ENCODE peak calls at places on chromosomes 2 and 18, in six cellular contexts. S, A, I, O, U and V are unnamed samples.

GRCh38 chr2:241926541-241927311 is 57.2 kb downstream of the RTP5 start:
- DNase-seq in S (no peak), A (no peak), I (peak), O (no peak), U (no peak), V (no peak)

GRCh38 chr2:180004731-180005130 is 2.4 kb downstream of the CWC22 start:
- DNase-seq in S (no peak), A (peak), I (no peak), O (no peak), U (no peak), V (peak)

GRCh38 chr2:166104084-166104483 is 23.7 kb downstream of the SCN1A start:
- DNase-seq in S (no peak), A (no peak), I (no peak), O (no peak), U (no peak), V (no peak)

GRCh38 chr2:138827426-138828054 is 47.4 kb upstream of the NXPH2 start:
- DNase-seq in S (no peak), A (peak), I (peak), O (peak), U (peak), V (peak)

GRCh38 chr2:134206573-134206972 is 47.3 kb upstream of the MGAT5 start:
- DNase-seq in S (no peak), A (peak), I (no peak), O (no peak), U (peak), V (peak)

GRCh38 chr2:177553176-177553909 is 160.8 kb downstream of the AGPS start:
- DNase-seq in S (no peak), A (peak), I (no peak), O (no peak), U (peak), V (no peak)

GRCh38 chr2:104804148-104804890 is 49.6 kb upstream of the POU3F3 start:
- DNase-seq in S (no peak), A (no peak), I (peak), O (no peak), U (no peak), V (peak)

GRCh38 chr18:25298853-25299274 is 53.1 kb downstream of the ZNF521 start:
- DNase-seq in S (no peak), A (peak), I (no peak), O (no peak), U (peak), V (no peak)

GRCh38 chr2:128155970-128156369 is 65.0 kb downstream of the UGGT1 start:
- DNase-seq in S (no peak), A (no peak), I (no peak), O (no peak), U (no peak), V (no peak)

GRCh38 chr2:241379481-241380480 is 23.7 kb downstream of the FARP2 start:
- DNase-seq in S (no peak), A (peak), I (no peak), O (no peak), U (no peak), V (no peak)

GRCh38 chr18:49447810-49448745 is 12.4 kb downstream of the DYM start:
- DNase-seq in S (no peak), A (peak), I (peak), O (no peak), U (peak), V (peak)

GRCh38 chr2:29129586-29130281 is 14.5 kb downstream of the CLIP4 start:
- DNase-seq in S (no peak), A (no peak), I (no peak), O (no peak), U (peak), V (peak)

GRCh38 chr2:224372624-224373023 is 29.3 kb downstream of the FAM124B start:
- DNase-seq in S (no peak), A (no peak), I (no peak), O (no peak), U (no peak), V (no peak)

GRCh38 chr2:30971291-30972025 is 164.2 kb upstream of the CAPN13 start:
- DNase-seq in S (no peak), A (no peak), I (no peak), O (no peak), U (no peak), V (no peak)

GRCh38 chr2:46241344-46241743 is 55.9 kb upstream of the EPAS1 start:
- DNase-seq in S (no peak), A (peak), I (no peak), O (no peak), U (peak), V (no peak)

GRCh38 chr2:120749506-120750431 is 14.1 kb downstream of the GLI2 start:
- DNase-seq in S (no peak), A (peak), I (peak), O (no peak), U (peak), V (peak)

GRCh38 chr2:231696004-231696367 is 12.3 kb upstream of the PTMA start:
- DNase-seq in S (no peak), A (peak), I (no peak), O (no peak), U (no peak), V (no peak)

GRCh38 chr2:29117636-29118303 is 2.6 kb downstream of the CLIP4 start:
- DNase-seq in S (no peak), A (peak), I (no peak), O (no peak), U (peak), V (no peak)

GRCh38 chr2:196239622-196240587 is 68.5 kb upstream of the STK17B start:
- DNase-seq in S (no peak), A (peak), I (no peak), O (no peak), U (peak), V (peak)

GRCh38 chr2:138867341-138867740 is 87.2 kb upstream of the NXPH2 start:
- DNase-seq in S (no peak), A (no peak), I (no peak), O (no peak), U (no peak), V (no peak)

GRCh38 chr2:85987266-85988178 is 98.7 kb upstream of the ST3GAL5 start:
- DNase-seq in S (no peak), A (no peak), I (peak), O (no peak), U (no peak), V (no peak)

GRCh38 chr2:234961784-234962183 is 10.0 kb downstream of the SH3BP4 start:
- DNase-seq in S (no peak), A (no peak), I (no peak), O (no peak), U (peak), V (no peak)

GRCh38 chr2:9939587-9940485 is 11.7 kb upstream of the GRHL1 start:
- DNase-seq in S (no peak), A (no peak), I (no peak), O (no peak), U (no peak), V (no peak)

GRCh38 chr2:44954902-44955592 is 13.5 kb downstream of the SIX3 start:
- DNase-seq in S (no peak), A (no peak), I (no peak), O (no peak), U (peak), V (no peak)

GRCh38 chr2:158725496-158725895 is 69.6 kb upstream of the DAPL1 start:
- DNase-seq in S (no peak), A (no peak), I (no peak), O (no peak), U (no peak), V (no peak)

GRCh38 chr2:121348128-121348740 is 63.2 kb upstream of the TFCP2L1 start:
- DNase-seq in S (no peak), A (no peak), I (no peak), O (no peak), U (no peak), V (no peak)

GRCh38 chr2:29031046-29031445 is 43.3 kb downstream of the PCARE start:
- DNase-seq in S (no peak), A (no peak), I (no peak), O (no peak), U (no peak), V (no peak)

GRCh38 chr2:100588071-100588786 is 25.4 kb downstream of the PDCL3 start:
- DNase-seq in S (no peak), A (peak), I (no peak), O (no peak), U (peak), V (no peak)

GRCh38 chr18:47100214-47100831 is 50.0 kb downstream of the HDHD2 start:
- DNase-seq in S (peak), A (peak), I (peak), O (peak), U (peak), V (peak)

GRCh38 chr18:42459873-42460272 is 504.8 kb downstream of the PIK3C3 start:
- DNase-seq in S (no peak), A (no peak), I (no peak), O (no peak), U (no peak), V (peak)

GRCh38 chr2:219042750-219043149 is 1.4 kb upstream of the CFAP65 start:
- DNase-seq in S (no peak), A (no peak), I (no peak), O (no peak), U (no peak), V (no peak)

GRCh38 chr18:36309436-36310391 is 12.2 kb downstream of the FHOD3 start:
- DNase-seq in S (no peak), A (peak), I (peak), O (no peak), U (peak), V (no peak)

GRCh38 chr18:42067527-42067926 is 112.5 kb downstream of the PIK3C3 start:
- DNase-seq in S (no peak), A (no peak), I (no peak), O (no peak), U (no peak), V (no peak)

GRCh38 chr2:36330456-36331395 is 24.9 kb upstream of the CRIM1 start:
- DNase-seq in S (no peak), A (peak), I (no peak), O (no peak), U (peak), V (no peak)

GRCh38 chr18:30432349-30432748 is 610.2 kb downstream of the DSC3 start:
- DNase-seq in S (no peak), A (no peak), I (no peak), O (no peak), U (no peak), V (no peak)

GRCh38 chr2:32264422-32265149 is at the start of gene NLRC4:
- DNase-seq in S (no peak), A (no peak), I (no peak), O (no peak), U (no peak), V (no peak)
- H3K4me2 ChIP-seq in S (no peak), A (no peak), I (no peak), O (no peak), U (no peak), V (no peak)

DNA sequence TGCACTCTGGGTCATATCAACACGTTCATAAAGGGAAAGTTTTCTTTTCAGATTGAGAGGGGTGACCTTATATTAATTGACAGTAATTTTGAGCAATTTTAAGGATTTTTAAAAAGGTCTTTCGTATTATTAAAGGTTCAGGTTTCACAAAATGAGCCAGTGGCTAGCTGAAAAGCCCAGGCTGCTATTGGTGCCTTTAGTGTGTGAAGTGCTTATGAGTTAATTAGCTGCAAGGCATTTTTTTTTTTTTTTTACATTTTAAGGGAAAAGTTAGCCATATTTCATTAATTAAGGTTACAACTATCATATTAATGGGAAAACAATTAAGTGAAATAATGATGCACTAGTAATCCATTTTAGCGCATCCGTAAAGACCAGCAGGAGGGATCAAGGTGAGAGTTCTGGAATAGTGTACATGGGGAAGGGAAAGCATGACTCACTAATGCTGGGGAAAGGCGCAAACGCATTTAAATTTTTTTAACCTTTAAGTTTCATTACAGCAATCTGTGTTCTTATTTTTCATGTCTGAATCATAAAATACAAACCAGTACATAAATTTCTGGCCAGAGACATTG is 200.0 kb downstream of the ZNF407 start:
- DNase-seq in S (no peak), A (no peak), I (no peak), O (no peak), U (no peak), V (no peak)
- H4K8ac ChIP-seq in S (no peak), A (peak), I (no peak), O (no peak), U (no peak), V (no peak)

DNA sequence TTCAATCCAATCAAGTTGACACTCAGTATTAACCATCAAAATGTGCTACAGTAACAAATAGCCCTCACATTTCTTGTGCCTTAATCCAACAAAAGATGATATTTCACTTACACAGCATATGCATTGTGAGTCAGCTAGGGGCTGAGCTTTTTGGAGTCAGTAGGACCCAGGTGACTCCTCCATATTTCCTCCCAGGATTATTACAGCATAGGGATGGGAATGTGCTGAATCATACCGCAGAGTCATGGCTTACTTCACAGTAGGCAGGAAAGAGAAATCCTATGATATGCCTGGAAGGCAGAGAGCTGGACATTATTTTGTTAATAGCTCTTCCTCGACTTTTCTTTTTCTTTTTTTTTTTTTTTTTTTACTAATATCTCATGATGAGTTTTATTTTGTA is 153.3 kb downstream of the TMEM182 start:
- DNase-seq in S (no peak), A (peak), I (no peak), O (no peak), U (no peak), V (peak)
- H2BK15ac ChIP-seq in S (no peak), A (no peak), I (no peak), O (no peak), U (no peak), V (no peak)

DNA sequence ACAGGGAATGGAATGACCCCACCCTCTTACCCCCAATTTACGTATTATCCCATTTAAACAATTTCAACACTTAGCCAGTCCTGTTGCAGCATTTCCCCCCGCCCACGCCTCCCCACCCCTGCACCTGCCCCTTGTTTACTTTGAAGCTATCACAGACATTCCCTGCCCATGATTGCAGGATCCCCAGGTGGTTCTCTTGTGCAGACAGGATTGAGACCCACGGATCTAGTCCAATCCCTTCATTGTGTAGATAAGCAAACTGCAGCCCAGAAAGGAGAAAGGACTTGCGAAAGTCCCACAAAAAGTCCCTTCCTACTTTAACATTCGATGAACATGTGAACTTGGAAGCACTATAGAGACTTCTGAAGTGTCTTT is 38.9 kb downstream of the TMEM17 start:
- DNase-seq in S (no peak), A (no peak), I (no peak), O (no peak), U (no peak), V (no peak)
- H3K4me2 ChIP-seq in S (peak), A (no peak), I (no peak), O (no peak), U (no peak), V (no peak)